ENCODE peak calls at places on chromosomes 6 and 20, in five cellular contexts. Z, C, S, M and F are unnamed samples.

GRCh38 chr6:164069352-164070022 is 655.0 kb downstream of the QKI start:
- DNase-seq in C (peak; percentile 64), M (no peak), Z (no peak), S (no peak), F (peak; percentile 2)

GRCh38 chr6:46170357-46171289 is at the start of gene ENPP5:
- DNase-seq in M (peak; percentile 56), Z (peak; percentile 93), S (peak; percentile 87), C (no peak), F (peak; percentile 82)

GRCh38 chr6:165661416-165662001 is 1.5 kb downstream of the PDE10A start:
- DNase-seq in M (peak; percentile 2), Z (no peak), C (no peak), S (no peak), F (no peak)

GRCh38 chr6:127343753-127344659 is 597 bp upstream of the ECHDC1 start:
- DNase-seq in C (peak; percentile 68), M (peak; percentile 54), S (no peak), Z (no peak), F (peak; percentile 30)

GRCh38 chr6:43180058-43180457 is 1.9 kb upstream of the CUL9 start:
- DNase-seq in S (no peak), Z (no peak), M (no peak), C (no peak), F (no peak)

GRCh38 chr6:37209461-37210205 is 39.7 kb downstream of the PIM1 start:
- DNase-seq in C (no peak), Z (no peak), S (no peak), M (no peak), F (no peak)

GRCh38 chr6:106159531-106159940 is 73.4 kb downstream of the PRDM1 start:
- DNase-seq in M (peak; percentile 89), S (peak; percentile 43), Z (no peak), C (no peak), F (peak; percentile 79)

GRCh38 chr20:62604796-62605195 is 37.5 kb upstream of the SLCO4A1 start:
- DNase-seq in C (no peak), M (no peak), S (no peak), Z (no peak), F (peak; percentile 23)

GRCh38 chr20:9600562-9600961 is 86.2 kb downstream of the LAMP5 start:
- DNase-seq in M (no peak), S (no peak), Z (no peak), C (no peak), F (no peak)

GRCh38 chr6:131070061-131070460 is 7.0 kb upstream of the EPB41L2 start:
- DNase-seq in C (peak; percentile 71), Z (no peak), M (no peak), S (no peak), F (no peak)

GRCh38 chr6:26064619-26065257 is 22.5 kb upstream of the HFE start:
- DNase-seq in Z (no peak), S (peak; percentile 44), M (peak; percentile 67), C (peak; percentile 48), F (peak; percentile 67)

GRCh38 chr6:118639054-118639964 is 12.1 kb downstream of the CEP85L start:
- DNase-seq in Z (no peak), C (no peak), S (no peak), M (no peak), F (no peak)

GRCh38 chr6:147154454-147154853 is 49.8 kb upstream of the STXBP5 start:
- DNase-seq in M (peak; percentile 85), Z (no peak), C (no peak), S (peak; percentile 78), F (peak; percentile 81)

GRCh38 chr6:127069659-127070279 is 48.7 kb upstream of the RSPO3 start:
- DNase-seq in M (peak; percentile 61), S (peak; percentile 10), C (peak; percentile 55), Z (no peak), F (peak; percentile 29)

GRCh38 chr6:166905505-166906134 is 50.7 kb downstream of the RNASET2 start:
- DNase-seq in S (no peak), M (no peak), C (no peak), Z (no peak), F (no peak)

GRCh38 chr6:116512709-116513108 is 1.3 kb downstream of the CALHM5 start:
- DNase-seq in M (peak; percentile 24), C (peak; percentile 46), Z (no peak), S (no peak), F (no peak)

GRCh38 chr6:63804381-63804956 is 168.9 kb downstream of the PHF3 start:
- DNase-seq in M (peak; percentile 93), C (peak; percentile 55), S (peak; percentile 41), Z (no peak), F (peak; percentile 76)

GRCh38 chr20:16533493-16533892 is 39.8 kb downstream of the KIF16B start:
- DNase-seq in M (no peak), Z (no peak), C (no peak), S (no peak), F (no peak)

GRCh38 chr20:63789836-63790571 is 41.1 kb downstream of the ZBTB46 start:
- DNase-seq in S (no peak), C (no peak), Z (no peak), M (no peak), F (no peak)

GRCh38 chr6:83707829-83708545 is 914 bp downstream of the SNAP91 start:
- DNase-seq in S (no peak), M (peak; percentile 10), Z (peak; percentile 13), C (peak; percentile 5), F (no peak)

GRCh38 chr20:54167909-54168872 is 5.6 kb downstream of the CYP24A1 start:
- DNase-seq in S (peak; percentile 87), C (no peak), Z (no peak), M (peak; percentile 22), F (peak; percentile 86)

GRCh38 chr6:43522547-43523263 is 5.8 kb downstream of the POLR1C start:
- DNase-seq in S (no peak), Z (no peak), M (no peak), C (no peak), F (no peak)

GRCh38 chr6:144757299-144757698 is 472.2 kb downstream of the UTRN start:
- DNase-seq in C (no peak), S (no peak), M (peak; percentile 5), Z (no peak), F (no peak)

GRCh38 chr20:19692685-19693119 is 65.4 kb upstream of the RIN2 start:
- DNase-seq in C (peak; percentile 68), S (peak; percentile 83), Z (peak; percentile 56), M (peak; percentile 72), F (peak; percentile 58)

GRCh38 chr6:104095661-104096416 is 763.9 kb downstream of the HACE1 start:
- DNase-seq in S (no peak), M (no peak), Z (no peak), C (no peak), F (no peak)

GRCh38 chr20:31918471-31919105 is 33.3 kb downstream of the PDRG1 start:
- DNase-seq in M (no peak), Z (no peak), S (no peak), C (no peak), F (peak; percentile 10)

GRCh38 chr6:118787746-118788419 is 106.1 kb upstream of the ASF1A start:
- DNase-seq in Z (no peak), S (no peak), M (peak; percentile 51), C (peak; percentile 44), F (no peak)

GRCh38 chr6:118188561-118188960 is 281.5 kb downstream of the SLC35F1 start:
- DNase-seq in M (no peak), Z (no peak), C (no peak), S (no peak), F (no peak)

GRCh38 chr6:166277021-166277420 is 31.2 kb downstream of the PRR18 start:
- DNase-seq in S (no peak), Z (no peak), M (peak; percentile 7), C (no peak), F (no peak)

GRCh38 chr6:121143476-121143875 is 190.8 kb downstream of the TBC1D32 start:
- DNase-seq in M (no peak), S (peak; percentile 13), Z (no peak), C (no peak), F (peak; percentile 59)

GRCh38 chr6:121660277-121660676 is 224.8 kb downstream of the GJA1 start:
- DNase-seq in C (no peak), Z (no peak), S (no peak), M (no peak), F (no peak)

GRCh38 chr6:23642849-23643248 is 483.2 kb upstream of the NRSN1 start:
- DNase-seq in S (no peak), M (no peak), Z (no peak), C (no peak), F (no peak)

GRCh38 chr6:23633986-23634385 is 492.0 kb upstream of the NRSN1 start:
- DNase-seq in C (no peak), Z (no peak), M (no peak), S (no peak), F (no peak)

GRCh38 chr6:23635150-23635549 is 490.9 kb upstream of the NRSN1 start:
- DNase-seq in Z (no peak), M (no peak), S (no peak), C (no peak), F (no peak)

GRCh38 chr6:23637296-23637695 is 488.7 kb upstream of the NRSN1 start:
- DNase-seq in C (no peak), S (no peak), Z (no peak), M (no peak), F (peak; percentile 39)
- TF ChIP-seq CTCF in C (no peak), S (no peak), Z (no peak), M (no peak), F (no peak)

DNA sequence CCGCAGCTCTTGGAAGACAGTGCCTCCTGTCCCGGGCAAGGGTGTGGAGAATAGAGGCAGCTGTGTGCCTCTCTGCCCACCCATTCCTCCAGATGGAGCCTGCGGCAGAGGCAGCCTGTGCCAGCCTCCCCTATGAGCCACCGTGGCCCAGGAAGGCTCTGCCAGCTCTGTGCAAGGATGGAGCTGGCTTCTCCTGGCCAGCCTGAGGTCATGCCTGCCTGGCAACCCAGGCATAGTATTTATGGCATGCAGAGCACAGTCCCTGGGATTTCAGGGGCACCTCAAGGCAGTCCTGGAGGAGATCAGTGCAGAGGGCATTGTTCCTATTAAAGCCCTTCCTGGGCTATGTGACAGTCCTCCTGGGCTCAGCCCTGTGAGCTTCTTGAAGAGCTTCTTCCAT is 1.5 kb downstream of the EPB41L1 start:
- DNase-seq in S (no peak), C (no peak), M (no peak), Z (no peak), F (no peak)
- TF ChIP-seq CTCF in S (no peak), C (no peak), M (no peak), Z (no peak), F (no peak)

GRCh38 chr6:156866181-156866862 is 89.1 kb downstream of the ARID1B start:
- DNase-seq in M (peak; percentile 59), C (peak; percentile 43), Z (no peak), S (peak; percentile 12), F (peak; percentile 68)
- TF ChIP-seq CTCF in M (no peak), C (no peak), Z (no peak), S (no peak), F (no peak)

GRCh38 chr20:7231303-7231702 is 463.8 kb downstream of the BMP2 start:
- DNase-seq in Z (no peak), S (no peak), C (no peak), M (no peak), F (no peak)

GRCh38 chr20:7240490-7240889 is 473.0 kb downstream of the BMP2 start:
- DNase-seq in M (no peak), S (no peak), C (no peak), Z (no peak), F (no peak)

GRCh38 chr20:7232796-7233195 is 465.3 kb downstream of the BMP2 start:
- DNase-seq in C (no peak), M (no peak), Z (no peak), S (no peak), F (no peak)

DNA sequence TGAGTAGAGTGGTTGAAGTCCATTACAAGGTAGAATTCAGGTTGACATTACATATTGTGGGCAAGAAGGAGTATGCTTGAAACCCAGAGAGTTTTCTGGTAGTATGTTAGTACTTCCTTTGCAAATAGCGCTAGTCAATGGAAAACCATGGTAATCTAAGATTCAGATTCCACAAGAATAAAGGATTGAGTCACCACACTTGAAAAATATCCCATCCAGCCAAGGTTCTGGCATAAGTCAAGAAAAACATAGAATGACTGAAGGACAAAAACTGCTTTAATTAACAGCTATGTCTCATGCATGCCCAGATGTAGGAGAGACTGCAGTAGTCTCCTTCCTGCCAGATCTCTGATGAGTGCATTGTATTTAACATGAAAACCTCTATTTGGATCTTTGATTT is 469.8 kb downstream of the BMP2 start:
- DNase-seq in Z (no peak), C (no peak), S (no peak), M (no peak), F (no peak)
- TF ChIP-seq CTCF in Z (no peak), C (no peak), S (no peak), M (no peak), F (no peak)